ENCODE peak calls at places on chromosomes 4 and X, in six cellular contexts. V is CD8-positive, alpha-beta memory T cell; L is transverse colon; Q is adipocyte; N is esophagus muscularis mucosa; Y is heart left ventricle. R is an unnamed sample. For H3K4me1, the result is how much of the 10 kb centered on the place peaks cover.

GRCh38 chr4:108738307-108738706 is 24.5 kb downstream of the ETNPPL start:
- DNase-seq in V (no peak), Y (no peak), L (no peak), Q (no peak), N (no peak), R (no peak)

GRCh38 chrX:149060921-149061320 is 444.2 kb downstream of the IDS start:
- DNase-seq in N (no peak), Q (no peak), Y (no peak), L (no peak), V (no peak), R (no peak)

GRCh38 chr4:137677851-137678250 is 145.6 kb upstream of the PCDH18 start:
- DNase-seq in Q (peak), L (no peak), N (no peak), Y (no peak), V (no peak), R (no peak)

GRCh38 chr4:95599777-95600436 is 51.1 kb upstream of the UNC5C start:
- DNase-seq in Q (no peak), Y (no peak), L (no peak), V (no peak), N (no peak), R (no peak)

GRCh38 chr4:152273343-152273742 is 262.5 kb downstream of the FBXW7 start:
- DNase-seq in Q (peak), Y (no peak), V (no peak), L (no peak), N (peak), R (no peak)

GRCh38 chr4:20248155-20248558 is 3.5 kb upstream of the SLIT2 start:
- DNase-seq in Y (no peak), N (no peak), V (no peak), Q (peak), L (no peak), R (peak)

GRCh38 chr4:140726776-140727500 is 29.2 kb downstream of the TBC1D9 start:
- DNase-seq in L (no peak), Q (no peak), Y (no peak), N (no peak), V (no peak), R (no peak)

GRCh38 chrX:46649421-46650260 is 76.1 kb downstream of the CHST7 start:
- DNase-seq in Q (peak), L (peak), N (no peak), Y (peak), V (no peak), R (peak)

GRCh38 chr4:160498211-160498610 is 1395.3 kb downstream of the RAPGEF2 start:
- DNase-seq in Q (no peak), Y (no peak), N (no peak), V (no peak), L (no peak), R (no peak)

GRCh38 chr4:123478859-123479345 is 82.3 kb downstream of the SPRY1 start:
- DNase-seq in L (peak), Y (no peak), N (no peak), V (no peak), Q (peak), R (no peak)

GRCh38 chr4:22574424-22574823 is 58.6 kb upstream of the ADGRA3 start:
- DNase-seq in V (no peak), L (no peak), Q (no peak), Y (no peak), N (no peak), R (no peak)

GRCh38 chr4:177809786-177810185 is 367.5 kb upstream of the AGA start:
- DNase-seq in Y (no peak), L (peak), V (no peak), Q (no peak), N (no peak), R (no peak)

GRCh38 chr4:90445380-90445779 is 318.2 kb downstream of the CCSER1 start:
- DNase-seq in N (no peak), Q (no peak), L (no peak), V (no peak), Y (no peak), R (peak)

GRCh38 chr4:15656038-15656470 is 897 bp upstream of the FBXL5 start:
- DNase-seq in N (no peak), V (no peak), L (no peak), Y (no peak), Q (no peak), R (no peak)

GRCh38 chr4:158013858-158014257 is 159.0 kb downstream of the GASK1B start:
- DNase-seq in Y (no peak), Q (no peak), N (no peak), V (no peak), L (no peak), R (no peak)

GRCh38 chr4:122614621-122615020 is 6.2 kb downstream of the IL21 start:
- DNase-seq in V (no peak), Y (no peak), L (no peak), Q (no peak), N (no peak), R (no peak)

GRCh38 chr4:90979551-90979950 is 852.4 kb downstream of the CCSER1 start:
- DNase-seq in N (no peak), Q (no peak), L (no peak), V (no peak), Y (no peak), R (no peak)

GRCh38 chr4:18075823-18076433 is 54.4 kb upstream of the LCORL start:
- DNase-seq in L (peak), Q (no peak), Y (no peak), N (no peak), V (peak), R (peak)

GRCh38 chr4:47617607-47618006 is 132.5 kb downstream of the ATP10D start:
- DNase-seq in V (no peak), L (no peak), N (no peak), Q (no peak), Y (no peak), R (no peak)
- H3K4me1 ChIP-seq in V (under half), L (under half), N (under half), Q (under half), Y (under half), R (under half)

GRCh38 chr4:1195109-1195671 is 22.8 kb upstream of the SPON2 start:
- DNase-seq in L (no peak), Y (peak), N (no peak), Q (no peak), V (no peak), R (no peak)

GRCh38 chr4:1196421-1197183 is 24.2 kb upstream of the SPON2 start:
- DNase-seq in V (no peak), Y (peak), L (no peak), N (no peak), Q (no peak), R (no peak)

GRCh38 chr4:1194028-1194900 is 21.9 kb upstream of the SPON2 start:
- DNase-seq in V (no peak), Y (peak), N (no peak), L (peak), Q (no peak), R (no peak)

GRCh38 chr4:1198070-1198844 is 25.9 kb upstream of the SPON2 start:
- DNase-seq in Y (peak), L (peak), V (no peak), Q (no peak), N (no peak), R (no peak)

DNA sequence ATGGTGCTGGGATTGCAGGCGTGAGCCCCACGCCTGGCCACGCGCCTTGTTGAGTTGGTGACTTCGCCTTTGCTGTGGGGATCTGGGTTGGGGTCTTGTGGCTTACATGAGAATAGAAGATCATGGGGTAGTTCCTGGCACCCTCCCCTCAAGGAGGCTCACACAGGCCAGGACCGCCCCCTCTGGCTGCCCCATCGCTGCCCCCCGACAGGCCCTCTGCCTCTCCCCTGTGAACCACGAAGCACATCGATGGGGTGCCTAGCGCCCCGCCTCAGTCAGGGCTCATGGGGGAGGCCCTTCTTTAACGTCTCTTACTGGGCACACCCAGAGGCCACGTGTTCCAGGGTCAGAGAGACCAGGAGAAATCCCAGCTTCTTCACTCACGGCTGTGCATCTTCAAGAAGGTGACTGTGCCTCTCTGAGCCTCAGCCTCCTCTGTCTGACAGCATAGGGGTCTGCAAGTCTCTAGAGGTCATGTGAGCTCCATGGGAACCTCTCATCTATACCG is 23.6 kb upstream of the SPON2 start:
- DNase-seq in Q (no peak), V (no peak), Y (peak), N (no peak), L (no peak), R (no peak)
- H3K4me1 ChIP-seq in Q (under half), V (under half), Y (under half), N (under half), L (under half), R (under half)

GRCh38 chr4:92519727-92520126 is 216.0 kb downstream of the GRID2 start:
- DNase-seq in V (no peak), Y (no peak), L (no peak), N (no peak), Q (no peak), R (no peak)

GRCh38 chr4:92516450-92516849 is 212.7 kb downstream of the GRID2 start:
- DNase-seq in Y (no peak), N (no peak), V (no peak), Q (no peak), L (no peak), R (no peak)

GRCh38 chr4:92520563-92520962 is 216.8 kb downstream of the GRID2 start:
- DNase-seq in V (no peak), N (no peak), Y (no peak), Q (no peak), L (no peak), R (no peak)

DNA sequence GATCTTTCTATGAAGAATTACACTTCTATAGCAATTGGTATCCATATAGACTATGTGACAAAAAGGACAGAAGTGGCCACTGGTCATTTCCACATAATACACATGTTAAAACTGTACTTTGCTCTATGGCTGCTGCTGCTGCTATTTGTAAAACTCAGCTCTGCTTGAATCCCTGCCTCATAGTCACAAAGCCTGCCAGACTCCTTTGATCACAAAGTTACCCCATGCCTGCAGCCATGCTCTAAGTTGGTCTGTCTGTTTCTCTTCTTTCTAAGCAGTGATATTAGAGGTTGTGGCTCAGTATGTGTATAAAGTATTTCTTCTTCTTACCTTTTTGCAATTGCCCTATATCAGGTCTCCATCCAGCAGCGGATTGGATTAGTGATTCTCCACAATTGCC is 210.9 kb downstream of the GRID2 start:
- DNase-seq in N (no peak), V (no peak), Y (no peak), Q (no peak), L (no peak), R (no peak)
- H3K4me1 ChIP-seq in N (under half), V (under half), Y (under half), Q (under half), L (under half), R (under half)

GRCh38 chr4:1216076-1216614 is 32.8 kb downstream of the CTBP1 start:
- DNase-seq in Q (no peak), N (no peak), Y (no peak), L (no peak), V (no peak), R (no peak)
- H3K4me1 ChIP-seq in Q (under half), N (under half), Y (under half), L (under half), V (under half), R (under half)

DNA sequence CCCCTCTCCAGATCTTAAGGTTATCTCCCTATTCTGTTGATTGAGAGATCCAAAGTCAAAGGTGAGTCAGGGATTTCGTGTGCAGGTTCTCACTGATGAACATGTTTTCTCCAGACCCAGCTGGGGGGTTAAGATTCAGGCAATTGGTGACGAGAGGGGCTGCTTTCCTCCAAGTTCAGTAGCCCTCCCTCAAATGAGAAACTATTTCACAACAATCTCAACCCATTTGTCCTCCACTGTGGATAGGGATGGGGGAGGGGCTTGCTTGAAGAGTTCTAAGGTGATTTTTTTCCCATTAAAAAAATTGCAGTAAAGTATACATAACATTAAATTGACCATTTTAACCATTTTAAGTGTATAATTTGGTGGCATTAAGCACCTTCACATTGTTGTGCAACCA is 175.7 kb downstream of the SHROOM3 start:
- DNase-seq in Q (no peak), L (no peak), N (no peak), V (no peak), Y (no peak), R (no peak)
- H3K4me1 ChIP-seq in Q (under half), L (under half), N (under half), V (under half), Y (under half), R (under half)

GRCh38 chr4:113693993-113694392 is 67.5 kb downstream of the CAMK2D start:
- DNase-seq in N (no peak), Q (no peak), Y (no peak), L (no peak), V (no peak), R (no peak)

GRCh38 chr4:113691676-113692075 is 69.9 kb downstream of the CAMK2D start:
- DNase-seq in L (no peak), V (no peak), N (no peak), Y (no peak), Q (no peak), R (no peak)

GRCh38 chr4:113692809-113693411 is 68.6 kb downstream of the CAMK2D start:
- DNase-seq in Y (no peak), Q (no peak), L (no peak), N (no peak), V (no peak), R (peak)

GRCh38 chr4:113686950-113687718 is 74.4 kb downstream of the CAMK2D start:
- DNase-seq in V (no peak), Y (no peak), Q (peak), L (no peak), N (no peak), R (no peak)

DNA sequence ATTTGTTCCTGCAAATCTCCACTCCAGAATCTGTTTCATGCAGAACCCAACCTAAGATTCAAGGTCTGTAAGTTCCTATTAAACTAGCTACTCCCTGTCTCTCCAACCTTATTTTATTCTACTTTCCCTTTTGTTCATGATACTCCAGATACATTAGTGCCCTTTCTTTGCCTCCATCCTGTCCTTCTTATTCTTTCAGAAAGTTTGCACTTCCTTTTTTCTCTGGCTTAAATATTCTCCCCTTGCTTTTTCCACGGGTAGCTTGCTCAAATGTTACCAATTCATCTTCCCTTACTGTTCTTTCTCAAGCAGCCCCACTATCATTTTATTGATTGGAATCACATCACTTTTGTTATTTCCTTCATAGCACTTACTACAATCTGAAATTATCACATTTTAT is 72.1 kb downstream of the CAMK2D start:
- DNase-seq in N (no peak), V (no peak), Y (no peak), L (no peak), Q (no peak), R (no peak)
- H3K4me1 ChIP-seq in N (under half), V (under half), Y (half or more), L (under half), Q (half or more), R (under half)

DNA sequence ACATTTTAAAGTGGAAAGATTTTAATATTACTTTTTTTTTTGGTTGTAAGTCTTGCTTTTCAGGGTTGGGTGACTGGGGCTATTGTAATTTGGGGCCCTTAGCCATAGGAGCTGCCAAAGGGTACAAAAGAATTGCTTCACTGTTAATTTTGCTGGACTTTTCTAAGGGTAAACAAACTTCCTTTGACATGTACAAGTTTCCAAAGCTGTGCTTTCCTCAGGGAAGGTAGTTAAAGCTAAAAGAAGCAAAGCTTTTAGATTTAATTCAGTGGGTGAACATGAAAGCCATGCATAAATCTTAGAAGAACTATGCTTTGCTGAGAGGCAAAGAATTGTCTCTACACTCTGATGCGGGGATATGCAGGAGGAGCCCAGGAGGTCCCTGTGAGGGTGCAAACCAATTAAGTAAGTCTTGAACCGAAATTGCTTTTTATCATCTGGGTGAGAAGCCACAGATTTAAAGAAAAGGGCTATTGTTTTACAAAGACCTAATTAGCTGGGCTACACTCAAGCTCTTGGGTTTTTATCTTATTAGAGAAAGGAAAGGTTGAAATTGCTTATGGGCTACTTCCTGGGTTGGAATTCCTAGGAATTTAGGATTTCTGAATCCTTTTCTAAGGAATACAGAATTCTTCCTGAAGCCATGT is 188.6 kb upstream of the ANK2 start:
- DNase-seq in L (no peak), Y (no peak), N (no peak), V (no peak), Q (peak), R (no peak)
- H3K4me1 ChIP-seq in L (under half), Y (under half), N (under half), V (under half), Q (under half), R (under half)

GRCh38 chr4:10184501-10184938 is 67.9 kb upstream of the WDR1 start:
- DNase-seq in L (no peak), Y (no peak), V (no peak), N (no peak), Q (no peak), R (no peak)
- H3K4me1 ChIP-seq in L (under half), Y (under half), V (under half), N (under half), Q (under half), R (under half)